ENCODE peak calls at places on chromosomes 11 and 22, in four cellular contexts. R is AG09309, U is heart left ventricle, H is MM.1S. O is an unnamed sample.

GRCh38 chr11:107563702-107564101 is 1.8 kb downstream of the ALKBH8 start:
- DNase-seq in U (peak), H (peak), R (no peak), O (no peak)

GRCh38 chr11:71101606-71102005 is 150.8 kb downstream of the SHANK2 start:
- DNase-seq in H (no peak), U (no peak), R (no peak), O (no peak)

GRCh38 chr11:124113890-124114289 is 1.4 kb upstream of the VWA5A start:
- DNase-seq in R (no peak), H (no peak), U (no peak), O (no peak)

GRCh38 chr22:30877662-30878515 is 90.7 kb downstream of the MORC2 start:
- DNase-seq in U (no peak), H (no peak), R (no peak), O (no peak)

GRCh38 chr11:60305906-60306619 is 21.0 kb upstream of the MS4A6E start:
- DNase-seq in U (no peak), H (no peak), R (no peak), O (no peak)

GRCh38 chr11:121964591-121964990 is 151.4 kb downstream of the BLID start:
- DNase-seq in U (no peak), H (no peak), R (no peak), O (no peak)

GRCh38 chr11:121482231-121483129 is 29.7 kb upstream of the SORL1-AS1 start:
- DNase-seq in R (no peak), U (no peak), H (peak), O (no peak)

GRCh38 chr11:104000798-104001197 is 35.6 kb upstream of the DDI1 start:
- DNase-seq in U (no peak), H (no peak), R (no peak), O (no peak)

GRCh38 chr22:20581503-20582170 is 74.2 kb downstream of the MED15 start:
- DNase-seq in H (no peak), U (no peak), R (no peak), O (no peak)

GRCh38 chr11:34405079-34405858 is 33.5 kb upstream of the CAT start:
- DNase-seq in H (no peak), U (no peak), R (no peak), O (no peak)

GRCh38 chr11:120327311-120327710 is 2.2 kb downstream of the TLCD5 start:
- DNase-seq in R (no peak), H (no peak), U (no peak), O (no peak)

GRCh38 chr11:120329556-120329955 is 4.5 kb downstream of the TLCD5 start:
- DNase-seq in U (no peak), H (no peak), R (no peak), O (no peak)

GRCh38 chr11:120326228-120326627 is 1.1 kb downstream of the TLCD5 start:
- DNase-seq in U (no peak), H (no peak), R (peak), O (no peak)

GRCh38 chr11:120326845-120327281 is 1.8 kb downstream of the TLCD5 start:
- DNase-seq in R (no peak), H (peak), U (no peak), O (no peak)

GRCh38 chr11:120324932-120325810 is at the start of gene TLCD5:
- DNase-seq in U (peak), R (no peak), H (peak), O (peak)
- TF ChIP-seq CTCF in U (no peak), R (no peak), H (no peak), O (no peak)

GRCh38 chr11:69157822-69158231 is 2.1 kb downstream of the SMIM38 start:
- DNase-seq in H (no peak), U (no peak), R (no peak), O (no peak)

GRCh38 chr11:69158301-69159152 is 2.8 kb downstream of the SMIM38 start:
- DNase-seq in U (no peak), R (no peak), H (no peak), O (no peak)

GRCh38 chr11:69156673-69157155 is 979 bp downstream of the SMIM38 start:
- DNase-seq in H (no peak), U (no peak), R (no peak), O (no peak)

GRCh38 chr11:69156218-69156639 is 494 bp downstream of the SMIM38 start:
- DNase-seq in H (no peak), U (no peak), R (no peak), O (no peak)

DNA sequence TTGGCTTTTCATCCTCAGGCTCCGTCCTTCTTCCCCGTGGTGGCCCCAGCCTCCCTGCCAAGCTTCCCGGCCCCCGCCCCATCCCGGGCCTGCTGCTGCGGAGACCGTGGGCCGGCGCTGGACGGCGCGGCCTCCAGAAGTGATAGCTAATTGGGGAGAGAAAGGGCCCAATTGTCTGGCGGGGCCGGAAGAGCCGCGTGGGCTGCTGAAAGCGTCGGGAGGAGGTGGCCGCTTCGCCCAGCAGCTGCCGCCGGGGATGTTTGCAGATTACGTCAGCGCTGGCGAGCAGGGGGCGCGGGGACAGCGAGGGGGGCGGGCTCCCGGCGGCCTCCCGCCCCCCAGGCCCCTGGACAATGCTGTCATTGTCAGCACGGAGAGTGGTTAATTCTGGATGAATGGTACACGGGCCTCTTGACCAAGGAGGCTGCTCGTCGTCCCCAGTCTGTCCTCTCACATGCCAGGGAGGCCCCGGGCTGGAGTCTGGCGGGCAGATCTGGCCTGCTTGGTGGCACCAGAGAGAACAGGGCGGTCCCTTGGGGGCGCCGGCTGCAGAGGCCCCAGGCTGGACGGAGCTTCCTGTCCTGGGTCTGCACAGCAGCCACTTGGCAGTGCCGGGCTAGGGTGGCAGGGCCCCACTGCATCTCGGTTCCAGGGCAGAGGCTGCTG is 1.6 kb downstream of the SMIM38 start:
- DNase-seq in R (no peak), H (no peak), U (peak), O (no peak)
- TF ChIP-seq CTCF in R (no peak), H (no peak), U (no peak), O (no peak)

DNA sequence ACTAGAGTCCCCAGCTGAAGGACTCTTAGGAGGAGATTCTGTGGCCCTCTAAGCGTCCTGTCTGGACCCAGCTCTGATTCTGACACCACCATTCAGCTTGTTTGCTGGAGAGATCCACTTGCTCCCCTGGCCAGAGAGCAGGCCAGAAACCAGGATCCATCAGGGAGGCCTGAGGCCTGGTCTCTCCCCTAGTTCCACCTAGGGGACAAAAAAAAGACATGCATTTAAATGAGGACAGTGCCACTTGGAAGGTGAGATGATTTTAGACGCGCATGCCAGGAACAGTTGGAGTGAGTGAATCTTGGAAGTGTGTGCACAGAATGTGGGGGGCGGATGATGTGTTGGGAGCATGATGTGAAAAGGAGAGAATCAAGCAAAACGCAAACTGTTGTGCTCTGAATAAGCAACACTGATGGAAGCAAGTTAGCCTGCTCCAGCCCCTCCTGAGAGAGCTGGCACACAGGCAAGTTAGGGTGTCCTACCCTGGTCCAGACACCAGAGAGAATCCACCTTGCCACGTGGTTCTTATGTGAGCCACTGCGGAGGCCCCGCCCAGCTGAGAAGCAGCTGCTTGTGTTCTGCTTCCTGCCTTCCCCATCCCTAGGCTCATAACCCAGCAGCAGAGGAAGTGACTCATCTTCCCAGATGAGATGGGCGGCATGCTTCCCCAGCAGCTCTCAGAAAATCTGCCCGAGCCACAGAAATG is 8.0 kb upstream of the SLCO2B1 start:
- DNase-seq in U (peak), R (peak), H (peak), O (peak)
- TF ChIP-seq CTCF in U (no peak), R (no peak), H (no peak), O (no peak)

GRCh38 chr11:11148598-11148997 is 204.5 kb downstream of the CSNK2A3 start:
- DNase-seq in R (no peak), H (no peak), U (no peak), O (no peak)

GRCh38 chr11:11146830-11147229 is 206.2 kb downstream of the CSNK2A3 start:
- DNase-seq in U (no peak), H (no peak), R (no peak), O (no peak)

GRCh38 chr11:11149671-11150459 is 203.2 kb downstream of the CSNK2A3 start:
- DNase-seq in U (no peak), H (peak), R (no peak), O (no peak)

GRCh38 chr11:11143849-11144248 is 209.2 kb downstream of the CSNK2A3 start:
- DNase-seq in R (no peak), H (no peak), U (no peak), O (no peak)

GRCh38 chr11:11148104-11148509 is 204.9 kb downstream of the CSNK2A3 start:
- DNase-seq in H (no peak), U (peak), R (peak), O (no peak)
- TF ChIP-seq CTCF in H (no peak), U (no peak), R (peak), O (no peak)

GRCh38 chr22:47012589-47013365 is 250.3 kb downstream of the TBC1D22A start:
- DNase-seq in H (no peak), R (peak), U (no peak), O (no peak)
- TF ChIP-seq CTCF in H (no peak), R (no peak), U (no peak), O (peak)

DNA sequence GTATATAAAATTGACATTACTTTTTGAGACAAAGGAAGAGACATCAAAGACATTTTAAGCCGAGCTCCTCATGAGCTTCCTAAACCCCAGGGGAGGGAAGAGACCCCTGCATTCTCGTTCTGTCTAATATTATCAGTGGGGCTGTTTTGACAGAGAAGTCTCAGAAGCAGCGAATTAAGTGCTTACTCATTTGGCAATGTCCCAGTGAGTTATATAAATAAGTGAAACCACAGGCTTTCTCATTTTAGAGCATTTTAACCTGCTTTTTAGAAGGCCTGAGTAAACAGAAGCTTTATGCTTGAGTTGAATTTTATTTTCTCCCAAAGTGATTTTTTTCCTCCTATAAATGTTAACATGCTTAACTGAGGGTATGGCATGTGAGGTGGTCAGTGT is 23.2 kb upstream of the C1QTNF4 start:
- DNase-seq in U (no peak), R (peak), H (peak), O (no peak)
- TF ChIP-seq CTCF in U (no peak), R (no peak), H (no peak), O (no peak)

DNA sequence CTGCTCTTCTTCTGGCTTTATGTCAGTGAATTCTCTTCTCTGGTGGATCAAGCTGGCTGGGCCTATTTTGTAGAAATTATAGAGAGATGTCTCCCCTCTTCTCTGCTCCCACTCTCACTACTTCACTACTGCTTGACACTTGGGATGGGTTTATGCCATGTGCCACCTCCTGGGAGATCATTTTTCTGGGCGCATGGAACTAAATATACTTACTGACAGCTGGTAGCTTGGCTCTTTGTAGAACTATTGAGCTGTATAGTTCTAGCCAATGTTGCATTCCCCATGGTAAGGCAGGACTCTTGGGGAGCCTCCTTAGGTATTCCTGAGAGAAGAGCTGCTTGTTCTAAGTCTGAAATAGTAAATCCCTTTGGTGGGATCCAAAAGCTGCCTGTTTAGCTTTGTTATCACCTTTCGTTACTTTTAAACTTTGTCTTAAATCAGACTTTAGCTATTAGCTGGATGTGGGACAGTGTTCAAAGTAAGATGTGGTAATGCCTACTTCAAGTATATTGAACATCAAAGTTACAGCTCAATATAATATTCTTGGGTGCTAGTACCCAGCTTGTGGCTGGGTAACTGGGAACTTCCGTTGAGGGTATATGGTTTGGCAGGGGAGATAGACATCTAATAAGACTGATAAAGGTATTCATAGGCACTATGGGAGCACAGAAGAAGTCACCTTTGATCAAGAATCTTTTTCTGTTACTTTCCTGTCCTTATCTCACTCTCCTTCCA is 87.5 kb upstream of the RRM1 start:
- DNase-seq in H (no peak), R (no peak), U (no peak), O (no peak)
- TF ChIP-seq CTCF in H (no peak), R (no peak), U (no peak), O (no peak)

DNA sequence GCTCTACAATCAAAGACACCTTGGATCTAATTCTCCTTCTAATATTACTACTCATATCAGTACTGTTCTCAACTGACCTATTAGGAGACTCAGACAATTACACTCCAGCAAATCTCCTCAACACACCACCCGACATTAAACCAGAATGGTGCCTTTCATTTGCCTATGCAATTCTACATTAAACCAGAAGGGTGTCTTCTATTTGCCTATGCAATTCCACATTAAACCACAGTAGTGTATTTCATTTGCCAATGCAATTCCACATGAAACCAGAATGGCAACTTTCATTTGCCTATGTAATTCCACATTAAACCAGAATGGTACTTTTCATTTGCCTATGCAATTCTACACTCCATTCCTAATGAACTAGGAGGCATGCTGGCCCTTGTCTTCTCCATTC is 15.3 kb upstream of the APOL3 start:
- DNase-seq in H (no peak), U (no peak), R (no peak), O (no peak)
- TF ChIP-seq CTCF in H (peak), U (no peak), R (no peak), O (peak)